ENCODE peak calls at places on chromosome X, in eight cellular contexts. U is HFF-Myc, I is cerebellar cortex, R is SIG-M5, Y is HFFc6, W is HEK293T, T is lower lobe of right lung, J is stomach. X is an unnamed sample.

GRCh38 chrX:30735839-30736238 is 82.6 kb downstream of the GK start:
- DNase-seq in U (peak; percentile 40), I (peak; percentile 31), R (no peak), Y (peak; percentile 52), W (peak; percentile 59), T (peak; percentile 52), J (peak; percentile 64), X (peak; percentile 52)

GRCh38 chrX:17546356-17546755 is 171.4 kb downstream of the NHS start:
- DNase-seq in U (no peak), I (no peak), R (no peak), Y (no peak), W (no peak), T (no peak), J (no peak), X (peak; percentile 18)

GRCh38 chrX:21986596-21986995 is 45.5 kb upstream of the PHEX start:
- DNase-seq in U (no peak), I (no peak), R (no peak), Y (peak; percentile 28), W (no peak), T (no peak), J (no peak), X (no peak)

GRCh38 chrX:42680651-42681050 is 97.3 kb downstream of the PPP1R2C start:
- DNase-seq in U (no peak), I (no peak), R (no peak), Y (no peak), W (no peak), T (no peak), J (no peak), X (peak; percentile 0)

GRCh38 chrX:68114573-68115199 is 318.6 kb downstream of the OPHN1 start:
- DNase-seq in U (no peak), I (peak; percentile 42), R (no peak), Y (peak; percentile 31), W (no peak), T (no peak), J (no peak), X (peak; percentile 1)

GRCh38 chrX:151596282-151596681 is 32.8 kb downstream of the PASD1 start:
- DNase-seq in U (no peak), I (no peak), R (no peak), Y (no peak), W (no peak), T (no peak), J (no peak), X (no peak)

GRCh38 chrX:9433596-9433995 is 31.3 kb upstream of the TBL1X start:
- DNase-seq in U (no peak), I (peak; percentile 57), R (no peak), Y (no peak), W (no peak), T (no peak), J (no peak), X (no peak)

GRCh38 chrX:51420610-51421009 is 75.8 kb downstream of the NUDT11 start:
- DNase-seq in U (peak; percentile 7), I (peak; percentile 56), R (no peak), Y (peak; percentile 12), W (peak; percentile 49), T (no peak), J (no peak), X (peak; percentile 3)

GRCh38 chrX:10612215-10612614 is 8.2 kb downstream of the MID1 start:
- DNase-seq in U (no peak), I (no peak), R (no peak), Y (peak; percentile 37), W (no peak), T (no peak), J (no peak), X (no peak)

X was measured in kidney glomerular epithelial cell.